ENCODE peak calls at places on chromosomes 12 and 14, in nine cellular contexts. One of them, this sample, is unnamed.

GRCh38 chr14:32366256-32366655 is 37.2 kb downstream of the AKAP6 start:
- DNase-seq in mesenchymal stem cell: peak
- DNase-seq in fibroblast of mammary gland: peak
- DNase-seq in bronchial epithelial cell: no peak
- DNase-seq in left ventricle myocardium inferior: no peak
- DNase-seq in IMR-90: no peak
- DNase-seq in coronary artery: no peak
- DNase-seq in Peyer's patch: no peak
- DNase-seq in GM12864: no peak
- DNase-seq in this sample: no peak

GRCh38 chr12:62656576-62657362 is 190.1 kb downstream of the MON2 start:
- DNase-seq in Peyer's patch: no peak
- DNase-seq in mesenchymal stem cell: no peak
- DNase-seq in bronchial epithelial cell: no peak
- DNase-seq in GM12864: no peak
- DNase-seq in coronary artery: no peak
- DNase-seq in IMR-90: no peak
- DNase-seq in left ventricle myocardium inferior: no peak
- DNase-seq in fibroblast of mammary gland: no peak
- DNase-seq in this sample: no peak

GRCh38 chr14:105485720-105486332 is 860 bp upstream of the CRIP1 start:
- DNase-seq in mesenchymal stem cell: peak
- DNase-seq in IMR-90: no peak
- DNase-seq in fibroblast of mammary gland: no peak
- DNase-seq in GM12864: no peak
- DNase-seq in coronary artery: no peak
- DNase-seq in left ventricle myocardium inferior: peak
- DNase-seq in Peyer's patch: peak
- DNase-seq in bronchial epithelial cell: no peak
- DNase-seq in this sample: no peak

GRCh38 chr14:35420036-35420811 is 15.7 kb upstream of the NFKBIA start:
- DNase-seq in Peyer's patch: no peak
- DNase-seq in left ventricle myocardium inferior: no peak
- DNase-seq in IMR-90: peak
- DNase-seq in GM12864: no peak
- DNase-seq in mesenchymal stem cell: no peak
- DNase-seq in coronary artery: no peak
- DNase-seq in bronchial epithelial cell: peak
- DNase-seq in fibroblast of mammary gland: peak
- DNase-seq in this sample: no peak

GRCh38 chr12:59695379-59695778 is 99.5 kb downstream of the SLC16A7 start:
- DNase-seq in Peyer's patch: no peak
- DNase-seq in GM12864: no peak
- DNase-seq in fibroblast of mammary gland: peak
- DNase-seq in left ventricle myocardium inferior: no peak
- DNase-seq in IMR-90: peak
- DNase-seq in mesenchymal stem cell: no peak
- DNase-seq in bronchial epithelial cell: peak
- DNase-seq in coronary artery: no peak
- DNase-seq in this sample: no peak

GRCh38 chr14:104112609-104113571 is 25.5 kb upstream of the KIF26A start:
- DNase-seq in bronchial epithelial cell: no peak
- DNase-seq in left ventricle myocardium inferior: peak
- DNase-seq in mesenchymal stem cell: no peak
- DNase-seq in GM12864: no peak
- DNase-seq in Peyer's patch: no peak
- DNase-seq in fibroblast of mammary gland: no peak
- DNase-seq in coronary artery: no peak
- DNase-seq in IMR-90: no peak
- DNase-seq in this sample: no peak

GRCh38 chr12:50050410-50051280 is 6.8 kb upstream of the ASIC1 start:
- DNase-seq in GM12864: no peak
- DNase-seq in coronary artery: no peak
- DNase-seq in mesenchymal stem cell: peak
- DNase-seq in left ventricle myocardium inferior: peak
- DNase-seq in bronchial epithelial cell: peak
- DNase-seq in Peyer's patch: no peak
- DNase-seq in fibroblast of mammary gland: peak
- DNase-seq in IMR-90: peak
- DNase-seq in this sample: no peak

GRCh38 chr14:29039171-29039570 is 272.6 kb downstream of the FOXG1 start:
- DNase-seq in mesenchymal stem cell: peak
- DNase-seq in GM12864: no peak
- DNase-seq in bronchial epithelial cell: peak
- DNase-seq in coronary artery: no peak
- DNase-seq in left ventricle myocardium inferior: no peak
- DNase-seq in fibroblast of mammary gland: peak
- DNase-seq in Peyer's patch: no peak
- DNase-seq in IMR-90: peak
- DNase-seq in this sample: no peak

GRCh38 chr12:106446429-106447092 is 89.0 kb downstream of the POLR3B start:
- DNase-seq in bronchial epithelial cell: no peak
- DNase-seq in Peyer's patch: no peak
- DNase-seq in mesenchymal stem cell: no peak
- DNase-seq in IMR-90: no peak
- DNase-seq in left ventricle myocardium inferior: no peak
- DNase-seq in GM12864: no peak
- DNase-seq in coronary artery: no peak
- DNase-seq in fibroblast of mammary gland: no peak
- DNase-seq in this sample: no peak

GRCh38 chr14:68981539-68981976 is 2.5 kb upstream of the ACTN1 start:
- DNase-seq in GM12864: no peak
- DNase-seq in coronary artery: no peak
- DNase-seq in IMR-90: peak
- DNase-seq in fibroblast of mammary gland: peak
- DNase-seq in left ventricle myocardium inferior: no peak
- DNase-seq in Peyer's patch: no peak
- DNase-seq in bronchial epithelial cell: peak
- DNase-seq in mesenchymal stem cell: peak
- DNase-seq in this sample: no peak

GRCh38 chr12:62730649-62731377 is 204.1 kb downstream of the PPM1H start:
- DNase-seq in mesenchymal stem cell: peak
- DNase-seq in left ventricle myocardium inferior: no peak
- DNase-seq in IMR-90: peak
- DNase-seq in bronchial epithelial cell: peak
- DNase-seq in Peyer's patch: no peak
- DNase-seq in fibroblast of mammary gland: peak
- DNase-seq in GM12864: no peak
- DNase-seq in coronary artery: no peak
- DNase-seq in this sample: no peak

GRCh38 chr12:599756-600155 is 63.5 kb downstream of the NINJ2 start:
- DNase-seq in left ventricle myocardium inferior: no peak
- DNase-seq in Peyer's patch: no peak
- DNase-seq in coronary artery: no peak
- DNase-seq in bronchial epithelial cell: no peak
- DNase-seq in mesenchymal stem cell: no peak
- DNase-seq in fibroblast of mammary gland: no peak
- DNase-seq in IMR-90: no peak
- DNase-seq in GM12864: no peak
- DNase-seq in this sample: no peak

GRCh38 chr12:120713861-120714482 is 3.7 kb downstream of the UNC119B start:
- DNase-seq in IMR-90: peak
- DNase-seq in bronchial epithelial cell: peak
- DNase-seq in Peyer's patch: no peak
- DNase-seq in mesenchymal stem cell: peak
- DNase-seq in left ventricle myocardium inferior: no peak
- DNase-seq in GM12864: peak
- DNase-seq in fibroblast of mammary gland: peak
- DNase-seq in coronary artery: no peak
- DNase-seq in this sample: no peak

GRCh38 chr12:15664491-15664890 is 124.7 kb downstream of the EPS8 start:
- DNase-seq in Peyer's patch: no peak
- DNase-seq in coronary artery: no peak
- DNase-seq in mesenchymal stem cell: no peak
- DNase-seq in left ventricle myocardium inferior: no peak
- DNase-seq in IMR-90: peak
- DNase-seq in bronchial epithelial cell: peak
- DNase-seq in GM12864: no peak
- DNase-seq in fibroblast of mammary gland: peak
- DNase-seq in this sample: no peak

GRCh38 chr12:83850531-83850930 is 1062.1 kb downstream of the SLC6A15 start:
- DNase-seq in coronary artery: no peak
- DNase-seq in Peyer's patch: no peak
- DNase-seq in bronchial epithelial cell: peak
- DNase-seq in IMR-90: no peak
- DNase-seq in left ventricle myocardium inferior: no peak
- DNase-seq in fibroblast of mammary gland: peak
- DNase-seq in GM12864: no peak
- DNase-seq in mesenchymal stem cell: no peak
- DNase-seq in this sample: no peak

GRCh38 chr12:120693848-120694247 is 6.9 kb downstream of the MLEC start:
- DNase-seq in coronary artery: no peak
- DNase-seq in fibroblast of mammary gland: no peak
- DNase-seq in Peyer's patch: no peak
- DNase-seq in IMR-90: no peak
- DNase-seq in bronchial epithelial cell: no peak
- DNase-seq in left ventricle myocardium inferior: no peak
- DNase-seq in mesenchymal stem cell: no peak
- DNase-seq in GM12864: no peak
- DNase-seq in this sample: no peak

GRCh38 chr14:84750763-84751554 is 779.0 kb upstream of the FLRT2 start:
- DNase-seq in IMR-90: peak
- DNase-seq in left ventricle myocardium inferior: no peak
- DNase-seq in fibroblast of mammary gland: peak
- DNase-seq in bronchial epithelial cell: peak
- DNase-seq in coronary artery: no peak
- DNase-seq in mesenchymal stem cell: peak
- DNase-seq in Peyer's patch: no peak
- DNase-seq in GM12864: no peak
- DNase-seq in this sample: peak

GRCh38 chr14:77654001-77654431 is 37.6 kb upstream of the SPTLC2 start:
- DNase-seq in GM12864: no peak
- DNase-seq in left ventricle myocardium inferior: no peak
- DNase-seq in bronchial epithelial cell: no peak
- DNase-seq in mesenchymal stem cell: no peak
- DNase-seq in IMR-90: no peak
- DNase-seq in coronary artery: no peak
- DNase-seq in fibroblast of mammary gland: no peak
- DNase-seq in Peyer's patch: no peak
- DNase-seq in this sample: no peak

GRCh38 chr14:71799831-71800230 is 132.4 kb upstream of the RGS6 start:
- DNase-seq in mesenchymal stem cell: no peak
- DNase-seq in fibroblast of mammary gland: no peak
- DNase-seq in bronchial epithelial cell: no peak
- DNase-seq in Peyer's patch: no peak
- DNase-seq in GM12864: no peak
- DNase-seq in coronary artery: no peak
- DNase-seq in left ventricle myocardium inferior: no peak
- DNase-seq in IMR-90: no peak
- DNase-seq in this sample: no peak

GRCh38 chr14:21852061-21852664 is 178.5 kb upstream of the OR4E1 start:
- DNase-seq in mesenchymal stem cell: peak
- DNase-seq in Peyer's patch: no peak
- DNase-seq in IMR-90: peak
- DNase-seq in left ventricle myocardium inferior: no peak
- DNase-seq in coronary artery: no peak
- DNase-seq in fibroblast of mammary gland: peak
- DNase-seq in GM12864: no peak
- DNase-seq in bronchial epithelial cell: peak
- DNase-seq in this sample: no peak

DNA sequence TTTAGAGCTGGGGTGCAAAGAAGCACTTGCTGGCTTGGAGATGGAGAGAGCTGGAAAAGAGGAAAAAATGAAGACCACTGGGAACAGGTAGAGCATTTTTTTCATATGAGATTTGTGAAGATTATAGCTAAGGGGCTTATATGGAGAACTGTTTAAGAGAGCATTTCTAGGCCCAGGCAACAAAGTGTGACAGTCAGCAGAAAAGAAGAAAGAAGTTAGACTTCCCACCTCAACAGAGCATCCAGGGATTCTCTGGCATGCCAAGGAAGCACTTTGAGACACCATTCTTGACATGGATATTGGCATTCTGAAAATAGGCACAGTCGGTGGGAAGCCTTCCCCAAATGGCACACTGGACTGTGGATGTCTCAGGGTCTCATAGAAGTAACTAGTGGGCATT is 195.5 kb downstream of the KLHL28 start:
- DNase-seq in left ventricle myocardium inferior: no peak
- DNase-seq in IMR-90: no peak
- DNase-seq in GM12864: no peak
- DNase-seq in bronchial epithelial cell: no peak
- DNase-seq in mesenchymal stem cell: no peak
- DNase-seq in Peyer's patch: no peak
- DNase-seq in coronary artery: no peak
- DNase-seq in fibroblast of mammary gland: no peak
- DNase-seq in this sample: no peak
- H3K4me3 ChIP-seq in left ventricle myocardium inferior: no peak
- H3K4me3 ChIP-seq in IMR-90: no peak
- H3K4me3 ChIP-seq in GM12864: no peak
- H3K4me3 ChIP-seq in bronchial epithelial cell: no peak
- H3K4me3 ChIP-seq in mesenchymal stem cell: no peak
- H3K4me3 ChIP-seq in Peyer's patch: no peak
- H3K4me3 ChIP-seq in coronary artery: no peak
- H3K4me3 ChIP-seq in fibroblast of mammary gland: no peak
- H3K4me3 ChIP-seq in this sample: no peak

GRCh38 chr12:77229640-77230442 is 164.5 kb upstream of the E2F7 start:
- DNase-seq in coronary artery: no peak
- DNase-seq in GM12864: no peak
- DNase-seq in mesenchymal stem cell: no peak
- DNase-seq in left ventricle myocardium inferior: no peak
- DNase-seq in bronchial epithelial cell: no peak
- DNase-seq in Peyer's patch: no peak
- DNase-seq in IMR-90: no peak
- DNase-seq in fibroblast of mammary gland: no peak
- DNase-seq in this sample: no peak
- H3K4me3 ChIP-seq in coronary artery: no peak
- H3K4me3 ChIP-seq in GM12864: no peak
- H3K4me3 ChIP-seq in mesenchymal stem cell: no peak
- H3K4me3 ChIP-seq in left ventricle myocardium inferior: no peak
- H3K4me3 ChIP-seq in bronchial epithelial cell: no peak
- H3K4me3 ChIP-seq in Peyer's patch: no peak
- H3K4me3 ChIP-seq in IMR-90: no peak
- H3K4me3 ChIP-seq in fibroblast of mammary gland: no peak
- H3K4me3 ChIP-seq in this sample: no peak

DNA sequence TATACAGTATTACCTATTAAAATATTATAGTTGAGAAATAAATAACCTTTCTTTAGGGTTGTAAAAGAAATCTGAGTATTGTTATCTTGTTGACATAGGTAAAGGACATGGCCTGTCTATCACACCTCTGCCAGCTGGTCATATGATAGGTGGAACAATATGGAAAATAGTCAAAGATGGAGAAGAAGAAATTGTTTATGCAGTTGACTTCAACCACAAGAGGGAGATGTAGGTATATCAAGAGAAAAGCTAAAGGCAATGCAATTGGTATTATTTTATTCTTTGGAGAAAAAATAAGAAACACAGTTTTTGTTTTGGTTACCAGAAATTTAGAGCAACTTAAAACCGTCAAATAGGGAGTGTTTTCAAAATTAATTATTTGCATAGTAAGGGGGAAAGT is 13.5 kb downstream of the CPSF2 start:
- DNase-seq in coronary artery: no peak
- DNase-seq in mesenchymal stem cell: peak
- DNase-seq in Peyer's patch: no peak
- DNase-seq in left ventricle myocardium inferior: no peak
- DNase-seq in IMR-90: peak
- DNase-seq in bronchial epithelial cell: peak
- DNase-seq in GM12864: no peak
- DNase-seq in fibroblast of mammary gland: peak
- DNase-seq in this sample: no peak
- H3K4me3 ChIP-seq in coronary artery: no peak
- H3K4me3 ChIP-seq in mesenchymal stem cell: no peak
- H3K4me3 ChIP-seq in Peyer's patch: no peak
- H3K4me3 ChIP-seq in left ventricle myocardium inferior: no peak
- H3K4me3 ChIP-seq in IMR-90: no peak
- H3K4me3 ChIP-seq in bronchial epithelial cell: no peak
- H3K4me3 ChIP-seq in GM12864: no peak
- H3K4me3 ChIP-seq in fibroblast of mammary gland: no peak
- H3K4me3 ChIP-seq in this sample: no peak

GRCh38 chr12:8687846-8688601 is 9.8 kb upstream of the RIMKLB start:
- DNase-seq in bronchial epithelial cell: peak
- DNase-seq in mesenchymal stem cell: peak
- DNase-seq in Peyer's patch: no peak
- DNase-seq in fibroblast of mammary gland: peak
- DNase-seq in coronary artery: peak
- DNase-seq in GM12864: no peak
- DNase-seq in left ventricle myocardium inferior: no peak
- DNase-seq in IMR-90: peak
- DNase-seq in this sample: peak
- H3K4me3 ChIP-seq in bronchial epithelial cell: no peak
- H3K4me3 ChIP-seq in mesenchymal stem cell: no peak
- H3K4me3 ChIP-seq in Peyer's patch: no peak
- H3K4me3 ChIP-seq in fibroblast of mammary gland: no peak
- H3K4me3 ChIP-seq in coronary artery: peak
- H3K4me3 ChIP-seq in GM12864: no peak
- H3K4me3 ChIP-seq in left ventricle myocardium inferior: no peak
- H3K4me3 ChIP-seq in IMR-90: no peak
- H3K4me3 ChIP-seq in this sample: no peak